ENCODE peak calls at places on chromosomes 13 and 19, in five cellular contexts. I is GM12878, U is K562, M is HCT116, B is HepG2. W is an unnamed sample.

GRCh38 chr19:16153582-16154336 is 10.3 kb downstream of the HSH2D start:
- DNase-seq in U (peak), M (peak), B (no peak), I (no peak), W (no peak)

GRCh38 chr13:83220241-83220640 is 662.0 kb downstream of the SLITRK1 start:
- DNase-seq in U (no peak), M (no peak), I (no peak), B (no peak), W (no peak)

GRCh38 chr13:44236370-44236769 is 137.3 kb upstream of the SERP2 start:
- DNase-seq in M (no peak), I (no peak), U (no peak), B (no peak), W (no peak)

GRCh38 chr13:27599096-27599495 is 21.2 kb downstream of the LNX2 start:
- DNase-seq in U (no peak), I (no peak), B (no peak), M (no peak), W (no peak)

GRCh38 chr19:45766293-45766918 is 2.6 kb downstream of the SIX5 start:
- DNase-seq in B (no peak), M (no peak), U (no peak), I (no peak), W (peak)

GRCh38 chr19:14165986-14166385 is 29.6 kb upstream of the ASF1B start:
- DNase-seq in M (no peak), B (no peak), I (no peak), U (no peak), W (peak)

GRCh38 chr19:41744850-41745249 is 10.5 kb upstream of the CEACAM6 start:
- DNase-seq in I (no peak), B (no peak), M (no peak), U (no peak), W (no peak)

GRCh38 chr13:25468330-25469178 is 96.8 kb downstream of the ATP8A2 start:
- DNase-seq in B (no peak), M (no peak), I (no peak), U (peak), W (peak)

GRCh38 chr13:21039097-21039800 is 22.1 kb downstream of the LATS2 start:
- DNase-seq in B (no peak), M (no peak), U (no peak), I (no peak), W (no peak)

GRCh38 chr13:102868366-102868936 is 22.6 kb downstream of the ERCC5 start:
- DNase-seq in U (no peak), M (no peak), I (no peak), B (no peak), W (no peak)

GRCh38 chr19:29636553-29637325 is 28.5 kb upstream of the PLEKHF1 start:
- DNase-seq in I (no peak), M (no peak), U (no peak), B (no peak), W (no peak)

GRCh38 chr19:10499550-10500246 is 3.5 kb downstream of the KEAP1 start:
- DNase-seq in B (no peak), I (no peak), U (no peak), M (no peak), W (no peak)

GRCh38 chr19:40442328-40443130 is 1.6 kb downstream of the SERTAD3 start:
- DNase-seq in B (no peak), U (no peak), M (no peak), I (no peak), W (no peak)

GRCh38 chr13:67469623-67470022 is 239.5 kb upstream of the PCDH9 start:
- DNase-seq in B (no peak), I (no peak), U (no peak), M (no peak), W (no peak)

GRCh38 chr19:15195987-15196682 is 4.7 kb downstream of the NOTCH3 start:
- DNase-seq in M (peak), B (no peak), U (no peak), I (no peak), W (no peak)

GRCh38 chr13:110126391-110126961 is 180.5 kb downstream of the COL4A1 start:
- DNase-seq in M (no peak), U (no peak), B (no peak), I (no peak), W (no peak)

GRCh38 chr19:50239916-50240585 is 36.6 kb downstream of the MYH14 start:
- DNase-seq in U (no peak), B (no peak), I (no peak), M (no peak), W (no peak)
- TF ChIP-seq ZBTB33 in U (no peak), B (no peak), I (no peak), M (no peak), W (no peak)

DNA sequence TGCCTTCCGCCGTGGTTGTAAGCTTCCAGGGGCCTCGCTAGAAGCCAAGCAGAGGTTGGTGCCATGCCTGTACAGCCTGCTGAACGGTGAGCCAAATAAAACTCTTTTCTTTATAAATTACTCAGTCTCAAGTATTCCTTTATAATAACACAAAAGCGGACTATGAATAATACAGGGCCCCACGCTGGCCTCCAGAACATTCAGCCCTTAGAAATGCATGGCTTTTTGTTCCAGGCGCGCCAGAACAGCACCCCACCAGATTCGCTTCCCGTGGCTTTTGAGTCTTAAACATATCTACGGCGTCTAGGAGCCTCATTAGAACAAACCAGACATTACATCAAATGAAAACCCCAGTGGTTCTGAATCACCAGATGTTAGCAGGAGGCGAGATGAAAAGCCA is 75.1 kb downstream of the SLC15A1 start:
- DNase-seq in I (no peak), U (no peak), M (no peak), B (no peak), W (no peak)
- H3K4me3 ChIP-seq in I (no peak), U (no peak), M (no peak), B (no peak), W (no peak)

DNA sequence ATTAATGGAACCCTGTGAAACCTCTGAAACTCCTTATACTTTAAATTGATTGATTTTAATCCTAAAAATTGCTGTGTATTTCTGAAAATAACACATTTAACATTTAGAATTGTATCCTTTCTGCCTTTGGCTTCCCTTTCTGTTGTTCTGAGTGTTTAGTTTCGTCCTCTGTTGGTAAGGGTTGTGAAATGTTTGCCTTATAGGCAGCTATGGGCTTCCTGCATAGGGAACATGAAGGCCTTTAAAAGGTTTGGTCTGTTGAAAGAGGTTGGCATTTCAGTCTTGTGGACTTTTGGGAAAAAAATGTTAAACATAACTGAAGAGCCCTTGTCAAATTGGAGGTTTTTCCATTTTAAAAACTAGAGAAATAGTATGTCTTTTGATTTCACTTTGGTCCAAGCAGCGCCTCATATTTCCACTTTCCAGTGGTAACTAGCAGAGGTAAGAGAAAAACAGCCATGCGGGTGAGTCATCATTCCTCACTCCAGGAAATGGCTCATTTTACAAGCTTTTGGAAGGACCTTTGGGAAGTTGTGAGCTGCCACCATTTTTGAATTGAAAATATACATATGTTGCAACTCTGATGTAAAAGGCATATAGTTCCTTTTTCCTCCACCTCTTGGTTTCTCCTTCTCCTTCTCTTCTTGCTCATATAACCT is 22.8 kb downstream of the GPC6 start:
- DNase-seq in I (no peak), M (no peak), U (no peak), B (peak), W (no peak)
- TF ChIP-seq ZBTB33 in I (no peak), M (no peak), U (no peak), B (no peak), W (no peak)

GRCh38 chr13:111183959-111184684 is 69.0 kb downstream of the ARHGEF7 start:
- DNase-seq in I (no peak), M (no peak), U (no peak), B (no peak), W (no peak)
- H3K4me3 ChIP-seq in I (peak), M (no peak), U (no peak), B (no peak), W (no peak)

GRCh38 chr19:44002566-44003460 is at the start of gene ZNF230:
- DNase-seq in M (peak), U (peak), B (peak), I (peak), W (peak)

GRCh38 chr19:44007473-44007872 is 4.7 kb downstream of the ZNF230 start:
- DNase-seq in I (no peak), B (no peak), U (no peak), M (no peak), W (no peak)

GRCh38 chr19:44002212-44002565 is 568 bp upstream of the ZNF230 start:
- DNase-seq in I (no peak), B (no peak), U (peak), M (no peak), W (no peak)

GRCh38 chr19:44003461-44004134 is 841 bp downstream of the ZNF230 start:
- DNase-seq in B (peak), U (peak), M (no peak), I (no peak), W (no peak)

DNA sequence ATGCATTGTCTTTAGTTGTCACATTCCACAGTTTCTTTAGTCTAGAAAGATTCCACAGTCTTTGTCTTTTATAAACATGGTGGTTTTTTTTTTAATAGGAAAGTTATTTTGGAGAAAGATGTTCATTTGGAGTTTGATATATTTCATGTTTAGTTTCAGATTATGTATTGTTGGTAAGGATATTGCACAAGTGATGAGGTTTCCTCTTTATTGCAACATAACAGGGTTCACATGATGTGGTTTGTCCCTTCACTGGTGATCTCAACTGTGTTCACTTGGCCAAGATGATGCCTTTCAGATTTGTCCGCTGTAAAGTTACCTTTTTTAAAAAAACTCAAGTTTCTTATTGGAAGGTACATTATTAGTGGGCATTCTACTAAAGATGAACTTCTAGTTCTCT is 3.2 kb downstream of the ZNF230 start:
- DNase-seq in U (no peak), M (no peak), B (no peak), I (no peak), W (no peak)
- TF ChIP-seq ZBTB33 in U (no peak), M (no peak), B (no peak), I (no peak), W (no peak)

GRCh38 chr19:3463959-3464796 is 16.1 kb downstream of the SMIM24 start:
- DNase-seq in M (no peak), I (no peak), U (no peak), B (no peak), W (peak)
- H3K4me3 ChIP-seq in M (no peak), I (no peak), U (no peak), B (no peak), W (no peak)

DNA sequence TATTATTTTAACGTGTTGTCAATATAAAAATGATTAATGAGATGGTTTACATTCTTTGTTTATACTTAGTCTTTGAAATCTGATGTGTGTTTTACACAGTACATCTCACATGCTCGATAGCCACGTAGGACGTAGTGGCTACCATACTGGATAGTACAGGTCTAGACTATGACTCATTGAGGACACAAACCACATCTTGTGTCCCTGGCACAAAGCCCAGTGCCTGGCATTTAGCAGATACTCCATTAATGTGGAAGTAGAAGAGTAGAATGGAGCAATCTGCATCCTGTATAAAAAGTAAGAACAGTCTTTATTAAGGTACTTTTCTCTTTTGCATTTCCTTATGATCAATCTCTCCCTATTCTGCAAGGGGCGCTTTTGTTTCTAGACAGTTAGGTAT is 49.0 kb upstream of the FRY start:
- DNase-seq in B (peak), I (no peak), U (no peak), M (peak), W (peak)
- TF ChIP-seq ZBTB33 in B (no peak), I (no peak), U (no peak), M (no peak), W (no peak)